ENCODE peak calls at places on chromosome 10, in seven cellular contexts. H, E, W, F, G, P and N are unnamed samples.

GRCh38 chr10:44913312-44914079 is 2.4 kb downstream of the TMEM72 start:
- DNase-seq in E (no peak), P (no peak), W (peak; percentile 12), H (no peak), F (no peak), G (no peak), N (no peak)

GRCh38 chr10:43693602-43694001 is 44.9 kb upstream of the ZNF32 start:
- DNase-seq in W (no peak), F (no peak), E (no peak), P (no peak), G (no peak), H (no peak), N (no peak)

GRCh38 chr10:80529604-80530003 is 8.1 kb upstream of the SH2D4B start:
- DNase-seq in W (no peak), G (no peak), P (no peak), E (no peak), F (peak; percentile 43), H (no peak), N (peak; percentile 16)

GRCh38 chr10:76382381-76382851 is 951.0 kb downstream of the LRMDA start:
- DNase-seq in H (no peak), G (no peak), E (no peak), P (no peak), W (no peak), F (no peak), N (no peak)

GRCh38 chr10:126129026-126129425 is 232.7 kb downstream of the FANK1 start:
- DNase-seq in W (no peak), F (no peak), G (no peak), P (no peak), E (no peak), H (no peak), N (no peak)

GRCh38 chr10:113424304-113424721 is 128.5 kb upstream of the HABP2 start:
- DNase-seq in H (no peak), F (no peak), P (no peak), W (no peak), G (no peak), E (no peak), N (no peak)

GRCh38 chr10:69644658-69645295 is 14.7 kb downstream of the FAM241B start:
- DNase-seq in W (no peak), P (peak; percentile 4), E (peak; percentile 48), F (peak; percentile 40), G (peak; percentile 70), H (peak; percentile 94), N (no peak)

GRCh38 chr10:71963756-71964668 is at the start of gene CHST3:
- DNase-seq in W (no peak), H (peak; percentile 87), F (peak; percentile 86), P (no peak), E (peak; percentile 32), G (no peak), N (no peak)

GRCh38 chr10:62354941-62355340 is 19.2 kb upstream of the ZNF365 start:
- DNase-seq in E (no peak), F (no peak), W (no peak), H (no peak), G (no peak), P (no peak), N (no peak)

GRCh38 chr10:60114765-60115586 is 208.6 kb upstream of the CCDC6 start:
- DNase-seq in E (peak; percentile 58), G (no peak), F (no peak), H (peak; percentile 40), W (no peak), P (no peak), N (no peak)

GRCh38 chr10:78861456-78862327 is 207.1 kb upstream of the ZMIZ1 start:
- DNase-seq in E (no peak), G (no peak), W (no peak), F (no peak), H (peak; percentile 15), P (no peak), N (no peak)

GRCh38 chr10:69573056-69573806 is at the start of gene NEUROG3:
- DNase-seq in P (no peak), H (peak; percentile 89), E (no peak), G (no peak), W (no peak), F (no peak), N (no peak)

GRCh38 chr10:6513509-6513908 is 66.6 kb downstream of the PRKCQ start:
- DNase-seq in W (no peak), G (no peak), F (no peak), E (no peak), P (no peak), H (no peak), N (peak; percentile 30)

GRCh38 chr10:81995254-81995653 is 120.3 kb downstream of the NRG3 start:
- DNase-seq in G (no peak), E (no peak), H (no peak), F (no peak), W (no peak), P (no peak), N (no peak)

GRCh38 chr10:91051834-91052233 is 130.9 kb upstream of the ANKRD1 start:
- DNase-seq in F (peak; percentile 24), P (no peak), H (no peak), W (no peak), G (no peak), E (no peak), N (no peak)

GRCh38 chr10:129652521-129653201 is 185.6 kb downstream of the MGMT start:
- DNase-seq in H (no peak), W (no peak), F (no peak), G (no peak), P (no peak), E (no peak), N (no peak)

GRCh38 chr10:57506414-57507094 is 761.1 kb downstream of the IPMK start:
- DNase-seq in W (no peak), E (no peak), G (peak; percentile 64), P (no peak), H (no peak), F (no peak), N (no peak)

GRCh38 chr10:36489181-36489927 is 636.0 kb upstream of the ANKRD30A start:
- DNase-seq in F (peak; percentile 42), H (no peak), G (no peak), W (no peak), E (no peak), P (no peak), N (no peak)

GRCh38 chr10:47144525-47144924 is 155.5 kb upstream of the GDF10 start:
- DNase-seq in H (no peak), F (no peak), P (no peak), G (no peak), W (no peak), E (no peak), N (no peak)

GRCh38 chr10:61841338-61841875 is 60.1 kb upstream of the ARID5B start:
- DNase-seq in P (no peak), W (no peak), H (no peak), F (no peak), G (no peak), E (no peak), N (no peak)

GRCh38 chr10:131514454-131514853 is 202.9 kb upstream of the TCERG1L start:
- DNase-seq in G (no peak), P (no peak), E (no peak), H (peak; percentile 69), F (no peak), W (no peak), N (no peak)